ENCODE peak calls at places on chromosomes 2 and 18, in eight cellular contexts. F, Y, Z, B, O, L, E and V are unnamed samples.

GRCh38 chr2:240624011-240624949 is 1.0 kb upstream of the GPR35 start:
- DNase-seq in O (peak; percentile 37), E (no peak), L (peak; percentile 23), B (no peak), F (no peak), Y (no peak), Z (no peak), V (no peak)

GRCh38 chr2:76330865-76331264 is 620.1 kb upstream of the GCFC2 start:
- DNase-seq in B (no peak), Z (no peak), Y (no peak), L (no peak), O (no peak), E (no peak), F (no peak), V (no peak)

GRCh38 chr2:40404500-40404899 is 47.4 kb downstream of the SLC8A1 start:
- DNase-seq in L (no peak), O (no peak), Y (no peak), B (no peak), E (no peak), Z (no peak), F (no peak), V (no peak)

GRCh38 chr2:174952607-174953006 is 52.6 kb downstream of the CHN1 start:
- DNase-seq in Z (peak; percentile 62), B (no peak), O (no peak), F (no peak), Y (no peak), L (no peak), E (no peak), V (no peak)

GRCh38 chr18:23166863-23167531 is 31.7 kb downstream of the CABLES1 start:
- DNase-seq in Z (no peak), F (no peak), B (no peak), L (no peak), O (peak; percentile 36), E (peak; percentile 10), Y (no peak), V (no peak)

GRCh38 chr2:27191107-27191829 is 20.6 kb upstream of the ATRAID start:
- DNase-seq in O (peak; percentile 81), F (peak; percentile 57), E (peak; percentile 76), L (no peak), B (no peak), Y (no peak), Z (peak; percentile 51), V (peak; percentile 60)

GRCh38 chr18:39796413-39796812 is 2158.6 kb upstream of the PIK3C3 start:
- DNase-seq in O (no peak), E (no peak), B (no peak), Y (no peak), F (no peak), Z (no peak), L (no peak), V (no peak)

GRCh38 chr2:216369821-216370220 is 2.5 kb downstream of the MARCHF4 start:
- DNase-seq in Y (no peak), L (no peak), Z (no peak), E (no peak), O (no peak), F (no peak), B (no peak), V (no peak)

GRCh38 chr2:231780123-231780908 is 766 bp downstream of the PDE6D start:
- DNase-seq in O (peak; percentile 84), E (peak; percentile 63), Z (peak; percentile 18), Y (no peak), B (peak; percentile 23), F (peak; percentile 61), L (peak; percentile 32), V (peak; percentile 18)

GRCh38 chr2:12714391-12715221 is 2.1 kb upstream of the TRIB2 start:
- DNase-seq in L (no peak), O (no peak), E (peak; percentile 75), F (no peak), B (no peak), Y (no peak), Z (no peak), V (no peak)

GRCh38 chr2:85529809-85530208 is 9.2 kb upstream of the MAT2A start:
- DNase-seq in E (no peak), Y (no peak), L (no peak), Z (no peak), F (no peak), O (no peak), B (no peak), V (no peak)

GRCh38 chr2:79082987-79083386 is 4.8 kb downstream of the REG1B start:
- DNase-seq in E (no peak), L (no peak), Z (no peak), F (no peak), Y (no peak), O (no peak), B (no peak), V (no peak)

GRCh38 chr2:179842498-179843153 is 18.8 kb downstream of the ZNF385B start:
- DNase-seq in O (peak; percentile 83), E (peak; percentile 18), L (peak; percentile 29), B (no peak), Z (no peak), F (peak; percentile 77), Y (no peak), V (peak; percentile 33)

GRCh38 chr2:102050854-102051391 is 59.2 kb downstream of the IL1R2 start:
- DNase-seq in F (no peak), E (peak; percentile 76), L (peak; percentile 86), Z (peak; percentile 92), B (no peak), Y (no peak), O (no peak), V (no peak)

GRCh38 chr2:241636983-241637232 is at the start of gene THAP4:
- DNase-seq in Z (peak; percentile 72), B (no peak), O (no peak), Y (no peak), F (no peak), E (peak; percentile 89), L (peak; percentile 87), V (no peak)

GRCh38 chr18:12890500-12890899 is 6.5 kb upstream of the PTPN2 start:
- DNase-seq in E (peak; percentile 34), O (no peak), F (no peak), Y (no peak), B (no peak), L (no peak), Z (no peak), V (no peak)

GRCh38 chr18:13513015-13513414 is 213.3 kb downstream of the FAM210A start:
- DNase-seq in F (no peak), Y (no peak), L (no peak), B (no peak), E (no peak), O (peak; percentile 41), Z (no peak), V (no peak)